ENCODE peak calls at places on chromosome 20, in five cellular contexts. O is glutamatergic neuron, N is WTC11, C is choroid plexus epithelial cell, G is psoas muscle. P is an unnamed sample.
A peak's percentile ranks its signal among the peaks of the same experiment; 100 is the strongest.

GRCh38 chr20:7859371-7859802 is 80.9 kb downstream of the HAO1 start:
- DNase-seq in O (no peak), N (peak; percentile 17), C (peak; percentile 81), G (no peak), P (peak; percentile 10)

GRCh38 chr20:1800180-1800579 is 95.0 kb upstream of the SIRPA start:
- DNase-seq in O (no peak), N (no peak), C (no peak), G (no peak), P (no peak)

GRCh38 chr20:60020251-60020650 is 62.0 kb downstream of the CDH26 start:
- DNase-seq in O (no peak), N (no peak), C (no peak), G (no peak), P (no peak)

GRCh38 chr20:57582432-57583288 is 21.8 kb downstream of the PCK1 start:
- DNase-seq in O (peak; percentile 56), N (peak; percentile 52), C (peak; percentile 94), G (no peak), P (peak; percentile 52)

GRCh38 chr20:53737404-53738038 is 143.9 kb upstream of the ZNF217 start:
- DNase-seq in O (no peak), N (no peak), C (peak; percentile 20), G (no peak), P (no peak)

GRCh38 chr20:59850018-59850641 is 83.3 kb downstream of the SYCP2 start:
- DNase-seq in O (no peak), N (no peak), C (peak; percentile 69), G (no peak), P (no peak)

GRCh38 chr20:43430265-43430664 is 27.4 kb upstream of the SRSF6 start:
- DNase-seq in O (no peak), N (peak; percentile 69), C (no peak), G (no peak), P (no peak)

GRCh38 chr20:33262658-33263065 is 20.4 kb upstream of the BPIFB1 start:
- DNase-seq in O (peak; percentile 62), N (peak; percentile 63), C (peak; percentile 86), G (no peak), P (peak; percentile 55)

GRCh38 chr20:37680420-37680819 is 13.4 kb upstream of the CTNNBL1 start:
- DNase-seq in O (no peak), N (no peak), C (peak; percentile 29), G (no peak), P (no peak)

DNA sequence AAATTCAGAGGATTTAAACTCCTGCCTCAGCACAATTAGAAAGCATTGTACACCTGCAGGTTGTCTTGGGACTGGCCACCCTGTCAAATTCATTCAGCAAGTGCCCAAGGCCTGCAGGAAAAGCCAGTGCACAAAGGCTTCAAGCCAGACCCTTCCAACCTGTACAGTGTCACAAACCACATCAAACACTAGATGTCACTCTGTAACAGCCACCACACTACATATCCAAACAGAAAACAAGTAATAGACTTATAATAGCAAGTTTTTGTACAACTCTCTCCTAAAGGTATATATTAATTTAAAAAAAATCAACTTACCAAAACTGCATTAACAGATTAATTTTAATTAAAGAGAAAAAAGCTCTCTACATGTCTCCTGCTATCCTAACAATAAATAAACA is 47.6 kb downstream of the RALGAPA2 start:
- DNase-seq in O (no peak), N (no peak), C (peak; percentile 52), G (no peak), P (peak; percentile 9)
- TF ChIP-seq CTCF in O (peak; percentile 34), N (no peak), C (peak; percentile 45), G (peak; percentile 69), P (no peak)

DNA sequence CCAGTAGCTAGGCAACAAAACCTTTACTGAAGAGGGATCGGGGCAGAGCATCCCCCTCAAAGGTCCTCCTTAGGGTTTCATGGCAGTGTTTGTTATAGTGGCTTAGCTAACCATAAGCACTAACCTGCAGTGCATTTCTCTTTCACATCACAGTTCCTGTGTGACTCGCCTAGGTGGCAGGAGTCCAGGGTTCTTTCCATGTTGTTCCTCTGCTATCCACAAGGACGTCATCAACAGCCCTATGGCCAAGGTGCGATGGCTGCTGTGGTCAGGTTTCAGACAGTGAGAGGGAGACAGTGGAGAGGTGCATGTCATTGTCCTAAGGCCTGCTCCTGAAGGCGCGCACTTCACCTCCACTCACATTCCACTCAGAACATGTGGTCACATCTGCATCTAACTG is 38.8 kb upstream of the FOXA2 start:
- DNase-seq in O (no peak), N (no peak), C (peak; percentile 3), G (no peak), P (no peak)
- TF ChIP-seq CTCF in O (no peak), N (no peak), C (no peak), G (no peak), P (peak; percentile 10)

DNA sequence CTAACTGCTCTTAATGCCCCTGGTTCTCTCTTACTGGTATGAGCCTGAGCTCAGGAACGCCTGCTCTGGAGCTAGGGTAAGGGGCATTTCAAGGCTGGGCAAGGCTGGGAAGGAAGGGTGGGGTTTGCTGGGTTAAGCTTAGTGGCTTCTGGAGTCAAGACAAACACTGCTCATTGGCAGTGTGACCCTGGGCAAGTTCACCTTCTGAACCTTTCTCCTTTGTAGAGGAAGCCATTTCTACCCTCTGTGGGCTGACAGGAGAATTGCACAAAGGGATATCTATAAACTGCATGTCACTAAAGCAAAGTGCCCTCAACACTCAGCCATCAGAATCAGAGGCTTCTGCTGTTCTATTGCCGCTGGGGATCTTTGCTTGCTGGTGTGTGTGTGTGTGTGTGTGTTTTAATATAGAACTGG is 20.3 kb upstream of the LRRN4 start:
- DNase-seq in O (no peak), N (no peak), C (peak; percentile 30), G (no peak), P (peak; percentile 12)
- TF ChIP-seq CTCF in O (peak; percentile 15), N (peak; percentile 38), C (peak; percentile 60), G (peak; percentile 27), P (peak; percentile 42)

DNA sequence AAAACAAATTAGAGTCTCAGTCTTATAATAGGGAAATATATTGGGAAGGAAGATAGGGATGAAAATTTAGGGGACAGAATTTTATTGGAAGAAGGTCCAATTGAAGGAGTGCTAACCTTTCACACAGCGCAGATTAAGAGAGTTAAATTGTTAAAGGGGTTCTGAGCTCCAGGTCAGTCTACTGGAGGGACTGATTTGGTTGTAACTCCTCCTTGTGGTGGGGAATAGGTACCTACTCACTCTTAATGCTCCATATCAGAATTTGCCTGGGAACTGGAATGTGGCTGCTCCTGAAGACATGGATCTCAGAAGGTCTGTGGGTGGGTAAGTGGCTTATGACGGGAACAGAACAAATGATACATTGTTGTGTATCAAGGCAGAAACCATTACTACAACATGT is 143.5 kb downstream of the FLRT3 start:
- DNase-seq in O (no peak), N (no peak), C (peak; percentile 21), G (no peak), P (no peak)
- TF ChIP-seq CTCF in O (no peak), N (peak; percentile 25), C (peak; percentile 40), G (no peak), P (no peak)

DNA sequence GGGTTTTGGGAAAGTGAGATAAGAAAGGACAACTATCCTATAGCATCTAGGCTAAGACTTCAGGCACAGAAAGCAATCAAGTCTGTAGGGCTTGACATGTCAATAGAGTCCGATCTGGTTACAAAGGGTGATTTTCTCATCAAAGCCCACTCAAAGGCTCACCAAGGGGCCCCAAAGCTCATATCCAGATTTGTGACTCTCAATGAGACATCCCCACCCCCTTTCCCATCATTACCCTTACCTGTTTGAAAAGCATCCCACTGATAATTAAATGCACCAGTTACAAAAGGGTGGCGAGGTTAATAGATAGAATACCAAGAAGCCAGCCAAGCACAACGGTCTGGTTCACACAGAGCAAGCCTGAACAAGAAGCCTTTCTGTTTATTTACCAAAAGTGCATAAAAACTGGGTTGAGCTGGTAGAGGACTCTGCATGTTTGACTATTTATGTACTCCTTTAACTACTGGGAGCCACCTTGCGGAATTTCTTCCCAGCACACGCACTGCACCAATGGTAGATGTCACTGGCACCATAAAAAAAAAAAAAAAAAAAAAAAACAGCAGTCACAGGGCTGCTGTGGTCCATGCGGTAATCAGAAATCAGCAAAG is 6.1 kb downstream of the JAG1 start:
- DNase-seq in O (no peak), N (no peak), C (no peak), G (no peak), P (no peak)
- TF ChIP-seq CTCF in O (no peak), N (no peak), C (no peak), G (no peak), P (no peak)

GRCh38 chr20:3691306-3691705 is 9.5 kb upstream of the ADAM33 start:
- DNase-seq in O (no peak), N (no peak), C (no peak), G (no peak), P (no peak)
- TF ChIP-seq CTCF in O (no peak), N (no peak), C (no peak), G (no peak), P (no peak)

GRCh38 chr20:24303393-24303792 is 166.0 kb upstream of the SYNDIG1 start:
- DNase-seq in O (no peak), N (no peak), C (peak; percentile 55), G (no peak), P (no peak)
- TF ChIP-seq CTCF in O (no peak), N (no peak), C (peak; percentile 45), G (no peak), P (no peak)

P was measured in endothelial cell.